ENCODE peak calls at places on chromosomes 16 and 17, in nine cellular contexts. V, E, L, N, P, I, A, D and Y are unnamed samples.

GRCh38 chr16:56851671-56852400 is 13.2 kb upstream of the SLC12A3 start:
- DNase-seq in I (no peak), A (no peak), E (peak), V (no peak), D (no peak), L (no peak), N (no peak), P (no peak), Y (no peak)

GRCh38 chr16:58511933-58512815 is 3.1 kb upstream of the SETD6 start:
- DNase-seq in D (peak), N (peak), E (peak), L (peak), P (peak), V (peak), I (peak), A (peak), Y (peak)

GRCh38 chr16:52435573-52435972 is 111.4 kb downstream of the TOX3 start:
- DNase-seq in P (no peak), N (no peak), E (no peak), V (no peak), A (no peak), I (peak), L (no peak), D (no peak), Y (no peak)

GRCh38 chr16:14196011-14196410 is 124.9 kb downstream of the MRTFB start:
- DNase-seq in L (no peak), P (no peak), A (no peak), D (no peak), I (no peak), E (peak), V (no peak), N (no peak), Y (no peak)

GRCh38 chr16:53071748-53072301 is 17.0 kb downstream of the CHD9 start:
- DNase-seq in D (no peak), E (peak), N (no peak), I (no peak), P (peak), A (no peak), V (no peak), L (no peak), Y (no peak)

GRCh38 chr17:46193246-46193625 is at the start of gene KANSL1:
- DNase-seq in V (peak), P (peak), I (peak), D (peak), E (peak), L (peak), N (peak), A (no peak), Y (peak)

GRCh38 chr17:58564971-58565370 is 50.5 kb upstream of the MTMR4 start:
- DNase-seq in D (no peak), P (no peak), V (no peak), N (no peak), I (no peak), L (no peak), E (no peak), A (no peak), Y (no peak)

GRCh38 chr16:35152067-35152627 is 1692.7 kb downstream of the TP53TG3F start:
- DNase-seq in L (no peak), V (no peak), A (no peak), P (no peak), D (no peak), E (no peak), I (no peak), N (no peak), Y (no peak)

GRCh38 chr17:81983639-81984373 is 6.4 kb downstream of the ASPSCR1 start:
- DNase-seq in E (no peak), L (no peak), P (no peak), I (no peak), D (no peak), A (no peak), V (no peak), N (no peak), Y (no peak)

GRCh38 chr17:68595496-68595895 is 5.7 kb downstream of the FAM20A start:
- DNase-seq in D (no peak), V (no peak), N (no peak), P (peak), E (no peak), L (no peak), I (no peak), A (no peak), Y (no peak)

GRCh38 chr16:57846078-57846697 is 43.9 kb upstream of the KIFC3 start:
- DNase-seq in V (no peak), N (no peak), P (no peak), L (no peak), I (peak), A (no peak), E (no peak), D (no peak), Y (no peak)

GRCh38 chr16:64627781-64628180 is 494.1 kb downstream of the CDH11 start:
- DNase-seq in L (no peak), D (no peak), A (no peak), V (no peak), I (no peak), P (peak), N (no peak), E (no peak), Y (no peak)

GRCh38 chr17:10792156-10792555 is 11.7 kb downstream of the TMEM238L start:
- DNase-seq in D (no peak), I (no peak), V (no peak), N (no peak), A (no peak), E (no peak), P (no peak), L (peak), Y (no peak)

GRCh38 chr16:79351927-79352326 is 248.6 kb downstream of the MAF start:
- DNase-seq in D (no peak), A (no peak), N (no peak), P (no peak), I (no peak), V (no peak), E (no peak), L (no peak), Y (no peak)

GRCh38 chr17:79294459-79295071 is 219.9 kb downstream of the ENGASE start:
- DNase-seq in P (peak), I (no peak), L (peak), D (peak), V (peak), E (peak), A (peak), N (peak), Y (peak)

GRCh38 chr16:16996830-16997229 is 473.9 kb downstream of the XYLT1 start:
- DNase-seq in V (no peak), A (no peak), P (no peak), E (no peak), N (no peak), L (no peak), I (no peak), D (no peak), Y (no peak)

GRCh38 chr17:39513915-39514314 is 52.6 kb downstream of the CDK12 start:
- DNase-seq in N (no peak), V (no peak), L (no peak), E (no peak), D (no peak), I (no peak), P (no peak), A (no peak), Y (no peak)

GRCh38 chr17:76524598-76525512 is 12.7 kb downstream of the CYGB start:
- DNase-seq in E (peak), N (no peak), D (no peak), A (no peak), L (no peak), P (peak), I (no peak), V (no peak), Y (no peak)

GRCh38 chr16:87926246-87927194 is 9.8 kb downstream of the CA5A start:
- DNase-seq in P (no peak), E (no peak), L (peak), D (peak), A (peak), I (peak), V (no peak), N (no peak), Y (peak)

GRCh38 chr17:1957037-1957436 is 68.1 kb downstream of the RTN4RL1 start:
- DNase-seq in P (no peak), D (no peak), N (no peak), V (no peak), L (no peak), E (no peak), I (no peak), A (no peak), Y (no peak)

GRCh38 chr17:39462644-39463375 is 1.5 kb downstream of the CDK12 start:
- DNase-seq in N (no peak), D (peak), L (peak), V (no peak), I (peak), P (no peak), E (no peak), A (peak), Y (no peak)

GRCh38 chr17:19344311-19345066 is 18.0 kb downstream of the B9D1 start:
- DNase-seq in E (no peak), V (no peak), L (no peak), N (no peak), P (no peak), D (no peak), A (no peak), I (no peak), Y (no peak)

GRCh38 chr17:45288825-45289224 is 26.9 kb upstream of the SPATA32 start:
- DNase-seq in N (no peak), P (peak), A (no peak), E (no peak), L (no peak), I (no peak), D (no peak), V (no peak), Y (no peak)

GRCh38 chr17:42774066-42774750 is 959 bp downstream of the VPS25 start:
- DNase-seq in N (no peak), P (no peak), V (peak), A (no peak), L (no peak), I (no peak), E (peak), D (no peak), Y (no peak)